ENCODE peak calls at places on chromosomes 4 and X, in four cellular contexts. One of them, this sample, is unnamed.

GRCh38 chr4:15755781-15756180 is 22.3 kb upstream of the CD38 start:
- DNase-seq in M059J: peak
- DNase-seq in stimulated activated CD4-positive, alpha-beta T cell treated with anti-CD3 and anti-CD28 coated beads, Interleukin-15, amount 100 ng/mL, for 24 hours: no peak
- DNase-seq in adipocyte: no peak
- DNase-seq in this sample: no peak

GRCh38 chrX:47568656-47569295 is 7.8 kb downstream of the ARAF start:
- DNase-seq in M059J: peak
- DNase-seq in stimulated activated CD4-positive, alpha-beta T cell treated with anti-CD3 and anti-CD28 coated beads, Interleukin-15, amount 100 ng/mL, for 24 hours: peak
- DNase-seq in adipocyte: peak
- DNase-seq in this sample: no peak

GRCh38 chr4:3848323-3848722 is 82.1 kb downstream of the ADRA2C start:
- DNase-seq in M059J: no peak
- DNase-seq in stimulated activated CD4-positive, alpha-beta T cell treated with anti-CD3 and anti-CD28 coated beads, Interleukin-15, amount 100 ng/mL, for 24 hours: no peak
- DNase-seq in adipocyte: no peak
- DNase-seq in this sample: no peak

GRCh38 chr4:55729306-55730142 is 90.1 kb upstream of the EXOC1L start:
- DNase-seq in M059J: peak
- DNase-seq in stimulated activated CD4-positive, alpha-beta T cell treated with anti-CD3 and anti-CD28 coated beads, Interleukin-15, amount 100 ng/mL, for 24 hours: no peak
- DNase-seq in adipocyte: no peak
- DNase-seq in this sample: peak

GRCh38 chrX:16592194-16592770 is 57.7 kb upstream of the S100G start:
- DNase-seq in M059J: no peak
- DNase-seq in stimulated activated CD4-positive, alpha-beta T cell treated with anti-CD3 and anti-CD28 coated beads, Interleukin-15, amount 100 ng/mL, for 24 hours: no peak
- DNase-seq in adipocyte: no peak
- DNase-seq in this sample: no peak

GRCh38 chr4:186161138-186161537 is 30.2 kb upstream of the CYP4V2 start:
- DNase-seq in M059J: no peak
- DNase-seq in stimulated activated CD4-positive, alpha-beta T cell treated with anti-CD3 and anti-CD28 coated beads, Interleukin-15, amount 100 ng/mL, for 24 hours: peak
- DNase-seq in adipocyte: no peak
- DNase-seq in this sample: no peak

GRCh38 chr4:15149842-15150592 is 147.7 kb downstream of the CPEB2 start:
- DNase-seq in M059J: peak
- DNase-seq in stimulated activated CD4-positive, alpha-beta T cell treated with anti-CD3 and anti-CD28 coated beads, Interleukin-15, amount 100 ng/mL, for 24 hours: no peak
- DNase-seq in adipocyte: peak
- DNase-seq in this sample: peak

GRCh38 chr4:41095973-41096372 is 118.4 kb downstream of the APBB2 start:
- DNase-seq in M059J: peak
- DNase-seq in stimulated activated CD4-positive, alpha-beta T cell treated with anti-CD3 and anti-CD28 coated beads, Interleukin-15, amount 100 ng/mL, for 24 hours: no peak
- DNase-seq in adipocyte: peak
- DNase-seq in this sample: no peak

This sample was measured in mucosa of descending colon.